ENCODE peak calls at places on chromosome 4, in ten cellular contexts. H is mucosa of descending colon, W is brain microvascular endothelial cell, M is HL-60, S is dorsolateral prefrontal cortex, L is progenitor cell of endocrine pancreas, Q is lower leg skin, C is activated B cell treated with CpG ODN at 0.5 μM for 24 hours, A is neural progenitor cell, T is RWPE2. V is an unnamed sample.

GRCh38 chr4:98658287-98659105 is at the start of gene TSPAN5:
- DNase-seq in H (peak), S (peak), L (peak), Q (peak), C (peak), W (no peak), T (peak), A (peak), M (peak), V (peak)

GRCh38 chr4:142416121-142416520 is 430.0 kb downstream of the INPP4B start:
- DNase-seq in S (no peak), C (no peak), L (no peak), A (no peak), W (peak), H (no peak), T (no peak), Q (no peak), M (no peak), V (no peak)

GRCh38 chr4:169417629-169418282 is 147.0 kb upstream of the SH3RF1 start:
- DNase-seq in C (no peak), W (no peak), H (no peak), Q (no peak), M (no peak), A (no peak), T (no peak), L (no peak), S (no peak), V (no peak)

GRCh38 chr4:13892739-13893105 is 265.2 kb upstream of the BOD1L1 start:
- DNase-seq in M (no peak), C (no peak), H (no peak), L (no peak), S (no peak), A (no peak), W (peak), T (no peak), Q (no peak), V (no peak)

GRCh38 chr4:164358400-164358799 is 395.5 kb upstream of the SMIM31 start:
- DNase-seq in A (no peak), Q (no peak), H (no peak), S (no peak), T (no peak), C (no peak), L (no peak), M (no peak), W (no peak), V (no peak)

GRCh38 chr4:137576437-137576836 is 44.1 kb upstream of the PCDH18 start:
- DNase-seq in W (no peak), M (no peak), T (no peak), C (no peak), S (no peak), H (no peak), Q (no peak), L (no peak), A (no peak), V (no peak)

GRCh38 chr4:139773560-139774318 is 108.1 kb downstream of the MGST2 start:
- DNase-seq in A (no peak), W (no peak), H (no peak), Q (no peak), L (no peak), C (no peak), S (no peak), T (no peak), M (no peak), V (no peak)

GRCh38 chr4:123505457-123506310 is 109.1 kb downstream of the SPRY1 start:
- DNase-seq in M (peak), T (no peak), H (peak), L (peak), Q (no peak), S (peak), A (peak), W (peak), C (peak), V (peak)

GRCh38 chr4:170990989-170991589 is 822.1 kb upstream of the GALNTL6 start:
- DNase-seq in M (peak), T (no peak), L (peak), W (peak), S (no peak), A (peak), C (no peak), Q (no peak), H (no peak), V (no peak)

GRCh38 chr4:72430050-72430449 is 139.0 kb downstream of the ADAMTS3 start:
- DNase-seq in A (no peak), S (no peak), L (no peak), T (no peak), W (peak), C (no peak), H (peak), Q (no peak), M (no peak), V (no peak)

GRCh38 chr4:155722816-155723499 is 35.9 kb upstream of the GUCY1B1 start:
- DNase-seq in T (no peak), M (no peak), L (no peak), A (no peak), W (peak), C (no peak), S (no peak), Q (no peak), H (no peak), V (no peak)

GRCh38 chr4:151143162-151143561 is 43.7 kb downstream of the RPS3A start:
- DNase-seq in C (no peak), H (no peak), Q (no peak), W (no peak), M (no peak), A (no peak), T (no peak), L (no peak), S (no peak), V (no peak)

GRCh38 chr4:169437299-169438047 is 166.7 kb upstream of the SH3RF1 start:
- DNase-seq in Q (no peak), H (no peak), C (no peak), T (no peak), M (no peak), L (no peak), W (no peak), S (no peak), A (peak), V (no peak)

GRCh38 chr4:84790769-84791565 is 175.5 kb downstream of the WDFY3 start:
- DNase-seq in H (no peak), C (no peak), L (no peak), M (no peak), A (no peak), T (no peak), W (no peak), Q (no peak), S (no peak), V (no peak)

GRCh38 chr4:182642831-182643230 is 274.4 kb downstream of the DCTD start:
- DNase-seq in M (no peak), L (no peak), S (no peak), A (no peak), Q (no peak), T (no peak), C (no peak), H (no peak), W (peak), V (peak)

GRCh38 chr4:13455411-13455810 is 28.7 kb downstream of the RAB28 start:
- DNase-seq in S (no peak), W (peak), M (no peak), T (no peak), L (no peak), C (no peak), A (no peak), Q (no peak), H (no peak), V (no peak)

GRCh38 chr4:56302775-56303174 is 84.5 kb downstream of the AASDH start:
- DNase-seq in Q (no peak), M (no peak), L (no peak), H (no peak), S (no peak), C (no peak), T (no peak), W (no peak), A (no peak), V (no peak)

GRCh38 chr4:72006576-72006975 is 25.2 kb upstream of the NPFFR2 start:
- DNase-seq in M (no peak), T (no peak), C (no peak), Q (no peak), H (no peak), L (no peak), A (no peak), S (no peak), W (peak), V (peak)

GRCh38 chr4:77920371-77920770 is 57.7 kb downstream of the MRPL1 start:
- DNase-seq in L (no peak), C (no peak), Q (no peak), W (no peak), T (no peak), H (no peak), S (no peak), A (no peak), M (no peak), V (no peak)

GRCh38 chr4:16289872-16290554 is 63.7 kb upstream of the TAPT1 start:
- DNase-seq in L (no peak), A (peak), C (no peak), M (no peak), W (peak), H (no peak), Q (no peak), S (no peak), T (no peak), V (peak)

DNA sequence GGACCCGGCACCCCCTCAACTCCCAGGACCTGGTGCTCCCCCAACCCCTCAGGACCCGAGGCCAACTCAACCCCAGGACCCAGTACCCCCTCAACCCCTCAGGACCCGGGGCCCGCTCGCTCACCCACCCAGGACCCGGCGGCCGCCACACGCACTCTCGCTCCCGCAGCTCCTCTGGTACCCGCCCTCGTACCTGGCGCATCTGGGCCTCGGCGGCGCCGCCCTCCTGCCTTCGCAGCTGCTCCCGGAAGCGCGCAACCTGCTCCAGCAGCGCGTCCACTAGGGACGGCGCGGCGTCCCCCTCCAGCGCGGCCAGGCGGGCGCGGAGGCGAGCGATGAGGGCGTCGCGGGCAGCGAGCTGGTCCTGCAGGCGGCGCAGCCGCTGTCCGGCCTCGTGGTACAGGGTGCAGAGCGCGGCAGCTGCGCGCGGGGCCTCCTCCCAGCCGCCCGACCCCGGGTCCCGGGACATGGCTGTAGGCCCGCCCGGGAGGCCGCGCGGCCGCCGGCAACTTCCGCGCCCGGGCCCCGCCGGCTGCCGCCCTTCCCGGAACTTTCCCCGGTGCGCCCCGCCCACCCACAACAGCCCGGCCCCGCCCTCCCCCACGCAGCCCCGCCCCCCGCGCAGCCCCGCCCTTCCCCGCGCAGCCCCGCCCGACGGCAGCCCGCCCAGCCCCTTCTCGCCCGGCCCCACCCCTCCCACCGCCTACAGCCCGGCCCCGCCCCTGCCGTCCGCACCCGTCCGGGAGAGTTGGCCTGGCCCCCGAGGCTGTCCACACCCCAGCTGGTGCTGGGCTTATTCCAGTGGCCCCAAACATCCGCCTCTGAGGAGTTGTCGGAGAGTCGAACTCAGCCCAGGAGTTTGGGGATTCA is at the start of gene TNIP2:
- DNase-seq in A (peak), W (peak), Q (peak), H (peak), M (peak), T (no peak), S (peak), L (peak), C (peak), V (peak)
- TF ChIP-seq CTCF in A (peak), W (peak), Q (no peak), H (no peak), M (no peak), T (peak), S (peak), L (peak), C (no peak), V (peak)

GRCh38 chr4:65580551-65580950 is 89.7 kb downstream of the EPHA5 start:
- DNase-seq in W (no peak), H (no peak), C (no peak), L (no peak), Q (no peak), A (peak), S (no peak), T (no peak), M (no peak), V (no peak)
- TF ChIP-seq CTCF in W (peak), H (no peak), C (no peak), L (no peak), Q (no peak), A (peak), S (no peak), T (peak), M (no peak), V (no peak)

DNA sequence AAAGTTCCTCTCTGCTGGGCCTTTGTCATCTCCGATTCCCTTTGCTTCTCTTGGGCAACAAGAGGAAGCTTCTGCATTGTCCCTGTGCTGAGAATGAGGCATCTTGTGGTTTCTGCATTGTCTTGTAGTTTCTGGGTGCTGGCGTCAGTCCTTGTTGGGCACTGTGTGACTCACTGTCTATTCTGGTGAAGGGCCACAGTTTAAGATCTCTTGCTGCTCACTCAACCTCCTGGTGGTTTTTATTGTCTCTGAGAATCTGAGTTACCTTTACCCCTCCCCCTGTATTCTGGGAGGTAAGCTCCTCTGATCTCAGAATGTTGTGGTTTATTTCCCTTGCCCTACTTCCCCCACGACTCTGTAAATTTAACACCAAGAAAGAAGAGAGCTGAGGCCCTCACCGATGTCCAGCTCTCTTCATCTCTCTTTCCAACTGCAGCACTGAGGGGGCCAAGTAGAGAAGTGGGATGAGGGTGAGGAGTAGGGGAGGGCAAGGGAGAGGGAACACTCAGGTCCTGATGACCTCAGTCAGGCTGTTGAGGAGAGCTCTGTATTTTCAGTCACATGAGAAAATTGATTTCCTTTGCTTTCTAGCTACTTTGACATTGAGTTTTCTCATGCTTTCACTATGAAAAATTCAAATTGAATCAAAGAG is 441.6 kb upstream of the PITX2 start:
- DNase-seq in S (no peak), C (no peak), Q (no peak), A (no peak), M (peak), H (no peak), L (no peak), W (peak), T (no peak), V (no peak)
- TF ChIP-seq CTCF in S (no peak), C (no peak), Q (no peak), A (no peak), M (no peak), H (no peak), L (no peak), W (no peak), T (no peak), V (no peak)

DNA sequence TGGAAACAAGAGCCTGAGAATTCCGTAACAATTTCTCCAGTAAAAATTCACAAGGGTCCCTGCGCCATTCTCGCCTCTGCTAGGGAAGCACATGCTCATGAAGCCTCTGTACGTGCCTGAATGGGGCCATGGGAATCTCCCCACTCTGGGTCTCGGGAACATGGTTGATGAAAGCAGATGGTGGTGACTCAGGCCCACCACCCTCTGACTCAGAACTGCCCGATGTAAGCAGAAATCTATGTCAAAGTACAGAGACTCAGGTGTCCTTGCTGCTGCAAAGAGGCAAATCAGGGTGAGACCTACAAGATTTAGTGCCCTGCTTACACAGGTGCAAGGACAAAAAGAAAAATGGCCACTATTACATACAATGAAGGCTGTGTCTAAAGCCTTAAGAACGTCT is 65.0 kb downstream of the SCD5 start:
- DNase-seq in S (no peak), C (no peak), Q (no peak), L (no peak), H (no peak), M (no peak), A (no peak), W (peak), T (no peak), V (no peak)
- TF ChIP-seq CTCF in S (no peak), C (no peak), Q (no peak), L (no peak), H (no peak), M (no peak), A (no peak), W (no peak), T (no peak), V (no peak)

DNA sequence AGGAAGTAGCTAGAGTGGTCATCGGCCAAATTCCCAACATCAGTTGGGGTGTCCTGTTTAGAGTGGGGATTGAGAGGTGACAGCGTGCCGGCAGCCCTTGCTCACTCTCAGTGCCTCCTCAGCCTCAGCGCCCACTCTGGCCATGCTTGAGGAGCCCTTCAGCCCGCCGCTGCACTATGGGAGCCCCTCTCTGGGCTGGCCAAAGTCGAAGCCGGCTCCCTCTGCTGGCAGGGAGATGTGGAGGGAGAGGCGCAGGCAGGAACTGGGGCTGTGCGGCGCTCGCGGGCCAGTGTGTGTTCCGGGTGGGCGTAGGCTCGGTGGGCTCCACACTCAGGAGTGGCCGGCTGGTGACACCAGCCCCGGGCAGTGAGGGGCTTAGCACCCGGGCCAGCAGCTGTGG is 7.1 kb upstream of the CENPU start:
- DNase-seq in A (no peak), Q (no peak), T (no peak), M (no peak), C (no peak), W (no peak), S (no peak), H (no peak), L (no peak), V (no peak)
- TF ChIP-seq CTCF in A (no peak), Q (no peak), T (no peak), M (no peak), C (no peak), W (no peak), S (no peak), H (no peak), L (no peak), V (no peak)

GRCh38 chr4:154559141-154559841 is 3.5 kb upstream of the FGB start:
- DNase-seq in M (peak), H (peak), L (no peak), S (no peak), C (no peak), W (peak), T (no peak), Q (no peak), A (peak), V (peak)
- TF ChIP-seq CTCF in M (peak), H (no peak), L (peak), S (peak), C (no peak), W (peak), T (peak), Q (no peak), A (peak), V (peak)

DNA sequence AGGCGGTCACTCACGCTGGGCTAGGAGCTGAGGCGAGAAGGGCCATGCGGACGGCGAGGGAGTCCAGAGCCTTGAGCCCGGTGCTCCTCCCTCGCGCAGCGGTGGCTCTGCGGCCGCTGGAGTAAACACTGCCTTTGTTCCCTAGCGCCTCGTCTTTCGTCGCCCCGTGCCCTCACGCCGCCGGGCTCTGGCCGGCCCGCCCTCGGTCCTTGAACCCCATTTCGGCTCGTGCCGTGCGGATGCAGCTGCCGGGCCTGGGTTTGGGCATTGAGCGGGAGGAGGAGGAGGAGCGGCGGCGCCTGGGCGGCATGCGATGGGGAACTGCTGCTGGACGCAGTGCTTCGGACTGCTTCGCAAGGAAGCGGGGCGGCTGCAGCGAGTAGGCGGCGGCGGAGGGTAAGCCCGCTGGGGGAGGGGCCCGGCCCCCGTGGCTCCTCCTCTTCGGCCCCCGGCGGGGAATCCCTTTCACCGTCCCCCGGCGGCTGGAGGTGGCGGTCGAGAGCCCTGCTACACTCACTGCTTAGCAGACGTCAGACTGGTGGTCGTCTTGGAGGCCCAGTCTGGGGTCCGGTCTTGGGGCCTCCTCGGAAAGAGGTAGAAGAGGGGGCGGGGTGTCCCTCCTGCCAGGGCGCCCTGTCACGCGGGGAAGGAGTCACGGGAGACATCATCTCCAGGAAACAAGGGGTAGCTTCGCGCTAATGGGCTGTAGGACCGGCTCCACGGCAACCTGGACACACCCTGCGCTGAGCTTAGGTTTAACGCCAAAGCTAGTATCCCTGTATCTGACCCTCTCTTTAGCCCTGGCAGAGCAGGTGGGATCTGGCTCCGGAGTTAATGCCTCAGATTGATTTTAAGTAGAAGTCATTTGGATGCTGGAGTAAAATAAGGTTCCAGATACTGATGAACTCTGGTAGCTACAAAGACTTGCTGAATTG is at the start of gene AP1AR:
- DNase-seq in H (peak), L (peak), C (peak), A (peak), M (peak), S (peak), Q (peak), T (peak), W (peak), V (peak)
- TF ChIP-seq CTCF in H (no peak), L (peak), C (no peak), A (peak), M (no peak), S (peak), Q (no peak), T (peak), W (peak), V (peak)